ENCODE peak calls at places on chromosome X, in nine cellular contexts. D is WTC11, K is GM10248, Z is dorsolateral prefrontal cortex, Y is IMR-90, S is spleen, B is endodermal cell, H is tibial artery, E is activated B cell treated with CpG ODN at 0.5 μM for 24 hours. M is an unnamed sample.

GRCh38 chrX:57155171-57155570 is 18.0 kb upstream of the SPIN2A start:
- DNase-seq in D (no peak), K (no peak), Z (no peak), Y (no peak), S (no peak), B (no peak), H (no peak), E (no peak), M (no peak)

GRCh38 chrX:24264383-24264782 is 49.5 kb downstream of the SUPT20HL2 start:
- DNase-seq in D (no peak), K (no peak), Z (no peak), Y (peak; percentile 13), S (no peak), B (no peak), H (no peak), E (no peak), M (no peak)

GRCh38 chrX:110036162-110037033 is 33.5 kb downstream of the TMEM164 start:
- DNase-seq in D (no peak), K (no peak), Z (no peak), Y (no peak), S (no peak), B (no peak), H (no peak), E (no peak), M (no peak)

GRCh38 chrX:100600340-100600739 is 15.6 kb downstream of the TNMD start:
- DNase-seq in D (no peak), K (no peak), Z (no peak), Y (no peak), S (no peak), B (no peak), H (no peak), E (no peak), M (no peak)

GRCh38 chrX:41265615-41266014 is 68.3 kb upstream of the DDX3X start:
- DNase-seq in D (no peak), K (no peak), Z (peak; percentile 45), Y (peak; percentile 69), S (no peak), B (no peak), H (peak; percentile 24), E (no peak), M (no peak)

GRCh38 chrX:13837290-13837745 is 20.4 kb upstream of the GPM6B start:
- DNase-seq in D (peak; percentile 13), K (no peak), Z (peak; percentile 65), Y (no peak), S (no peak), B (peak; percentile 70), H (no peak), E (no peak), M (peak; percentile 4)

GRCh38 chrX:125710403-125711062 is 390.9 kb downstream of the TEX13C start:
- DNase-seq in D (no peak), K (no peak), Z (no peak), Y (no peak), S (peak; percentile 44), B (no peak), H (no peak), E (no peak), M (no peak)

GRCh38 chrX:69153060-69153730 is 12.1 kb downstream of the PJA1 start:
- DNase-seq in D (peak; percentile 74), K (no peak), Z (peak; percentile 83), Y (peak; percentile 34), S (peak; percentile 66), B (peak; percentile 91), H (no peak), E (no peak), M (peak; percentile 55)

GRCh38 chrX:102341867-102342266 is 94.9 kb downstream of the NXF2 start:
- DNase-seq in D (no peak), K (no peak), Z (no peak), Y (no peak), S (no peak), B (no peak), H (no peak), E (no peak), M (no peak)

GRCh38 chrX:133323450-133323849 is 91.8 kb downstream of the GPC4 start:
- DNase-seq in D (no peak), K (no peak), Z (no peak), Y (no peak), S (no peak), B (no peak), H (no peak), E (no peak), M (no peak)

GRCh38 chrX:22486326-22486725 is 213.6 kb downstream of the CBLL2 start:
- DNase-seq in D (no peak), K (no peak), Z (no peak), Y (no peak), S (no peak), B (no peak), H (no peak), E (no peak), M (no peak)

GRCh38 chrX:22481436-22481835 is 208.7 kb downstream of the CBLL2 start:
- DNase-seq in D (no peak), K (no peak), Z (no peak), Y (peak; percentile 2), S (no peak), B (no peak), H (no peak), E (no peak), M (no peak)
- TF ChIP-seq CTCF in D (no peak), K (no peak), Z (no peak), Y (no peak), S (no peak), B (no peak), H (no peak), E (no peak), M (no peak)

GRCh38 chrX:29617725-29618124 is 597.6 kb upstream of the MAGEB2 start:
- DNase-seq in D (no peak), K (no peak), Z (no peak), Y (no peak), S (no peak), B (no peak), H (no peak), E (no peak), M (no peak)
- TF ChIP-seq CTCF in D (no peak), K (peak; percentile 13), Z (no peak), Y (peak; percentile 12), S (no peak), B (peak; percentile 54), H (no peak), E (no peak), M (peak; percentile 23)

GRCh38 chrX:152658302-152658701 is 20.6 kb downstream of the GABRQ start:
- DNase-seq in D (peak; percentile 38), K (no peak), Z (no peak), Y (no peak), S (no peak), B (peak; percentile 70), H (no peak), E (no peak), M (no peak)
- TF ChIP-seq CTCF in D (no peak), K (no peak), Z (no peak), Y (no peak), S (no peak), B (peak; percentile 64), H (no peak), E (no peak), M (no peak)

DNA sequence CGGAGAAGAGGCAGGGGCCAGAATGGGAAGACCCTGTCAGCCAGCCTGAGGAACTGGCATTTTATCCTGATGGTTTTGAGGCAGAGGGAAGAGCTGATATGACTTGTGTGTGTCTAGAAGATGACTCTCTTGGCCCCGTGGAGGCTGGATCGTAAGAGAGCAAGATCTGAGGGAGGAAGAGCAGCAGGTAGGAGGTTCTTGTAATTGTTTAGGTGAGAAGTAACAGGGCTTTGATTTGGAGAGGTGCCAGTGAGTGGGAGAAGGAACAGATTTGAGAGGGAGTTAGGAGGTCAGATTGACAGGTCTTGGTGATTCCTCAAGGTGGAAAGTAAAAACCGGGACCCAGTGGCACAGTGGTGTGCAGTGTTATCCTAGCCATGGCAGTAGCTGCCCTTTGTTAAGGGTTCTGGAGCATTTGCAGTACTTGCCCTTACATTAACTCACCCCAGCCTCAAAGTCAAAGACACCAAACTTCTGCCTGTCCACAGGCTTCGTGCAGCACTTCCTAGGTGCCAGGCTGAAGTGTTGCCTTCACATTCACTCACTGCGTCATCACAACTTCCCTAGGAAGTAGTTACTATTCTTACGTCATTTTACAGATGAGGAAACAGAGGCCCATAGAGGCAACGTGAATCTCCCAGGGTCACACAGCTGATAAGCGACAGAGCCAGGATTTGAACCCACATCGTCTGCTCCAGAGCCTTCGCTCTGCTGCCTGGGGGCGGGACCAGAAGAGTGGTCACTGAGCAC is 23.7 kb downstream of the RTL5 start:
- DNase-seq in D (no peak), K (no peak), Z (no peak), Y (no peak), S (no peak), B (peak; percentile 22), H (no peak), E (no peak), M (no peak)
- TF ChIP-seq CTCF in D (no peak), K (no peak), Z (no peak), Y (no peak), S (no peak), B (no peak), H (no peak), E (no peak), M (no peak)

GRCh38 chrX:129823115-129823514 is 20.6 kb downstream of the ZDHHC9 start:
- DNase-seq in D (peak; percentile 14), K (peak; percentile 52), Z (no peak), Y (peak; percentile 15), S (no peak), B (peak; percentile 60), H (peak; percentile 26), E (no peak), M (peak; percentile 25)

GRCh38 chrX:129824620-129825019 is 19.1 kb downstream of the ZDHHC9 start:
- DNase-seq in D (no peak), K (no peak), Z (no peak), Y (no peak), S (no peak), B (no peak), H (no peak), E (no peak), M (no peak)

GRCh38 chrX:129825746-129826505 is 17.8 kb downstream of the ZDHHC9 start:
- DNase-seq in D (no peak), K (no peak), Z (no peak), Y (no peak), S (no peak), B (no peak), H (no peak), E (no peak), M (no peak)

GRCh38 chrX:129823523-129823922 is 20.2 kb downstream of the ZDHHC9 start:
- DNase-seq in D (no peak), K (no peak), Z (no peak), Y (no peak), S (no peak), B (no peak), H (no peak), E (no peak), M (no peak)
- TF ChIP-seq CTCF in D (no peak), K (no peak), Z (no peak), Y (no peak), S (peak; percentile 9), B (peak; percentile 5), H (no peak), E (no peak), M (peak; percentile 10)

GRCh38 chrX:2397229-2397628 is 103.5 kb downstream of the DHRSX start:
- DNase-seq in D (no peak), K (no peak), Z (no peak), Y (no peak), S (no peak), B (no peak), H (no peak), E (no peak), M (no peak)
- TF ChIP-seq CTCF in D (no peak), K (no peak), Z (no peak), Y (no peak), S (no peak), B (no peak), H (no peak), E (no peak), M (no peak)